ENCODE peak calls at places on chromosome 12, in nine cellular contexts. S is heart left ventricle; D is PC-3; U is OCI-LY7; R is GM23248; M is left lung; P is CD8-positive, alpha-beta memory T cell; Z is transverse colon; B is lower lobe of right lung. N is an unnamed sample.

GRCh38 chr12:109596418-109597244 is 23.0 kb downstream of the MVK start:
- DNase-seq in P (no peak), R (no peak), M (no peak), D (no peak), Z (no peak), U (no peak), S (no peak), B (no peak), N (no peak)

GRCh38 chr12:43884683-43885410 is 49.0 kb downstream of the TMEM117 start:
- DNase-seq in P (no peak), M (no peak), R (no peak), U (no peak), D (no peak), S (no peak), B (no peak), Z (no peak), N (no peak)

GRCh38 chr12:47725893-47726292 is 603 bp upstream of the ENDOU start:
- DNase-seq in Z (no peak), R (peak; percentile 92), P (no peak), M (no peak), D (peak; percentile 17), S (no peak), B (no peak), U (peak; percentile 27), N (no peak)

GRCh38 chr12:50055831-50056628 is 1.4 kb upstream of the ASIC1 start:
- DNase-seq in P (peak; percentile 34), R (peak; percentile 69), M (no peak), D (peak; percentile 58), B (peak; percentile 22), S (no peak), U (peak; percentile 71), Z (peak; percentile 44), N (no peak)

GRCh38 chr12:42145197-42145549 is 499 bp upstream of the GXYLT1 start:
- DNase-seq in U (peak; percentile 16), S (no peak), P (no peak), M (no peak), B (no peak), R (no peak), Z (no peak), D (peak; percentile 2), N (no peak)

GRCh38 chr12:64610660-64611429 is 550 bp downstream of the RASSF3 start:
- DNase-seq in B (peak; percentile 83), M (peak; percentile 72), P (peak; percentile 67), R (peak; percentile 76), Z (peak; percentile 79), S (peak; percentile 71), D (peak; percentile 50), U (peak; percentile 86), N (peak; percentile 28)

GRCh38 chr12:69821441-69822204 is 3.4 kb upstream of the MYRFL start:
- DNase-seq in M (no peak), U (no peak), P (no peak), Z (no peak), B (no peak), R (peak; percentile 9), D (peak; percentile 54), S (no peak), N (no peak)

GRCh38 chr12:87300-87699 is 20.7 kb downstream of the IQSEC3 start:
- DNase-seq in P (no peak), Z (no peak), R (no peak), U (no peak), S (no peak), M (no peak), D (no peak), B (no peak), N (no peak)

GRCh38 chr12:91109148-91109564 is 2.1 kb downstream of the LUM start:
- DNase-seq in M (peak; percentile 61), D (peak; percentile 83), B (peak; percentile 71), P (no peak), U (peak; percentile 54), S (peak; percentile 50), Z (peak; percentile 70), R (peak; percentile 81), N (peak; percentile 68)

GRCh38 chr12:121719926-121720414 is 7.4 kb downstream of the TMEM120B start:
- DNase-seq in P (no peak), M (no peak), D (peak; percentile 53), Z (no peak), B (no peak), R (peak; percentile 96), S (no peak), U (no peak), N (no peak)

GRCh38 chr12:116640320-116640719 is 81.1 kb downstream of the MAP1LC3B2 start:
- DNase-seq in S (no peak), M (no peak), R (no peak), Z (no peak), P (no peak), U (no peak), D (no peak), B (no peak), N (no peak)

DNA sequence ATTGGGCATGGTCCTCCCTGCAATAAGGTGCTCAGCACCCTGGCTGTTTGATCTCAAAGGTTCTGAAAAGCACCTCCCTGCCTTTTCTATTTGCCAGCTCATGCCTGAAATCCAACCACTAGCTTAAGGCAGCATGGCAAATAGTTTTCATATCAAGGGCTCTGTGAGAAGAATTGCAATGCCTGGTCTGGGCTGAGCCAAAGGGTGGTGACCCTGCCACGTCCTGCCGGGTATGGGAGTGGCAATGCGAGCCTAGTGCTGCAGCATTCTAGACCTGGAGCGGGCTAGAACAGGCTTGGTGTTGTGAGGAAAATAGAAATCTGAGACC is 2.3 kb upstream of the SCNN1A start:
- DNase-seq in B (peak; percentile 86), M (peak; percentile 83), S (no peak), D (no peak), P (no peak), U (no peak), R (no peak), Z (peak; percentile 74), N (no peak)
- H3K4me1 ChIP-seq in B (peaks cover 63% of the 10 kb centered on the region), M (peaks cover 36% of the 10 kb centered on the region), S (peaks cover 17% of the 10 kb centered on the region), D (peaks cover 49% of the 10 kb centered on the region), P (peaks cover 20% of the 10 kb centered on the region), U (peaks cover 10% of the 10 kb centered on the region), R (peaks cover 27% of the 10 kb centered on the region), Z (peaks cover 30% of the 10 kb centered on the region), N (peaks cover 23% of the 10 kb centered on the region)

GRCh38 chr12:113211160-113211559 is 10.1 kb upstream of the TPCN1 start:
- DNase-seq in P (no peak), U (no peak), B (no peak), R (no peak), D (no peak), Z (no peak), S (no peak), M (no peak), N (no peak)

GRCh38 chr12:113203852-113204760 is 17.2 kb upstream of the TPCN1 start:
- DNase-seq in P (no peak), B (peak; percentile 23), U (no peak), Z (no peak), D (no peak), M (no peak), R (no peak), S (no peak), N (no peak)

GRCh38 chr12:113204806-113205205 is 16.5 kb upstream of the TPCN1 start:
- DNase-seq in D (no peak), S (no peak), P (no peak), M (no peak), B (no peak), R (no peak), U (no peak), Z (no peak), N (no peak)

GRCh38 chr12:113208041-113208934 is 13.0 kb upstream of the TPCN1 start:
- DNase-seq in Z (peak; percentile 67), B (no peak), D (no peak), P (peak; percentile 54), S (peak; percentile 70), U (peak; percentile 98), R (peak; percentile 30), M (peak; percentile 65), N (no peak)

GRCh38 chr12:113207621-113208040 is 13.6 kb upstream of the TPCN1 start:
- DNase-seq in S (no peak), R (no peak), B (no peak), U (peak; percentile 74), M (no peak), Z (no peak), D (no peak), P (no peak), N (no peak)
- H3K27ac ChIP-seq in S (no peak overlapping the region), R (no peak overlapping the region), B (no peak overlapping the region), U (peak overlapping the region; percentile 99), M (peak overlapping the region; percentile 82), Z (peak overlapping the region; percentile 66), D (no peak overlapping the region), P (peak overlapping the region; percentile 44), N (peak overlapping the region; percentile 56)

GRCh38 chr12:1579626-1580025 is 14.8 kb downstream of the FBXL14 start:
- DNase-seq in B (no peak), D (no peak), R (peak; percentile 73), P (no peak), Z (no peak), S (no peak), M (no peak), U (no peak), N (no peak)
- H3K4me1 ChIP-seq in B (peaks cover 37% of the 10 kb centered on the region), D (peaks cover 23% of the 10 kb centered on the region), R (peaks cover 84% of the 10 kb centered on the region), P (peaks cover 5% of the 10 kb centered on the region), Z (no peaks in the 10 kb centered on the region), S (peaks cover 31% of the 10 kb centered on the region), M (peaks cover 20% of the 10 kb centered on the region), U (peaks cover 24% of the 10 kb centered on the region), N (peaks cover 16% of the 10 kb centered on the region)

DNA sequence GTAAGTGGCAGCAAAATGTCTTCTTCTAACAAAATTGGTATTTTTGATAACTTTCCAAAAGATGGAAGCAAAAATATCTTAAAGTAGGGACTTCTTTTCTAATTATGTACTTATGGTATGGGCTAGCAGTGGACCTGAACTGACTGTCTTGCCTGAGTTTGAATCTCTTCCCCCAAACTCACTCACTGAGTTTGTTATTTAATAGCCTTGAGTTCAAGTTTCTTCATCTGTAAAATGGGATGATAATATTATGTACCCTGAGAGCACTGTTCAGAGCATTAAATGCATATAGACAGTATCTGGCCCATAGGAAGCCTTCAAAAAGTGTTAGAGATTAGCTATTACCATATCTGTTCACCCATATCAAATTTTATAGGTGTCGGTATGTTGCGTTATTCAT is 210.4 kb upstream of the NUDT4 start:
- DNase-seq in Z (no peak), R (no peak), D (no peak), P (no peak), S (no peak), M (no peak), U (peak; percentile 21), B (no peak), N (no peak)
- H3K27ac ChIP-seq in Z (peak overlapping the region; percentile 77), R (no peak overlapping the region), D (no peak overlapping the region), P (no peak overlapping the region), S (no peak overlapping the region), M (no peak overlapping the region), U (peak overlapping the region; percentile 90), B (no peak overlapping the region), N (no peak overlapping the region)

GRCh38 chr12:56129210-56129691 is 1.2 kb downstream of the ESYT1 start:
- DNase-seq in P (peak; percentile 74), B (peak; percentile 82), S (peak; percentile 71), M (peak; percentile 81), R (peak; percentile 79), D (peak; percentile 62), Z (peak; percentile 81), U (peak; percentile 85), N (no peak)
- H3K4me1 ChIP-seq in P (peaks cover 59% of the 10 kb centered on the region), B (peaks cover 48% of the 10 kb centered on the region), S (peaks cover 25% of the 10 kb centered on the region), M (peaks cover 26% of the 10 kb centered on the region), R (peaks cover 20% of the 10 kb centered on the region), D (peaks cover 28% of the 10 kb centered on the region), Z (peaks cover 16% of the 10 kb centered on the region), U (peaks cover 43% of the 10 kb centered on the region), N (peaks cover 21% of the 10 kb centered on the region)

GRCh38 chr12:29278673-29279420 is 102.1 kb downstream of the ERGIC2 start:
- DNase-seq in S (no peak), U (no peak), B (no peak), P (no peak), R (peak; percentile 53), Z (no peak), M (no peak), D (no peak), N (no peak)
- H3K27ac ChIP-seq in S (no peak overlapping the region), U (no peak overlapping the region), B (no peak overlapping the region), P (no peak overlapping the region), R (peak overlapping the region; percentile 34), Z (no peak overlapping the region), M (no peak overlapping the region), D (no peak overlapping the region), N (no peak overlapping the region)